ENCODE peak calls at places on chromosome 3, in nine cellular contexts. One of them, this sample, is unnamed.

GRCh38 chr3:52442409-52443267 is 2.3 kb downstream of the SEMA3G start:
- DNase-seq in astrocyte of the cerebellum: no peak
- DNase-seq in tibial artery: peak; percentile 63
- DNase-seq in AG09309: no peak
- DNase-seq in tibial nerve: no peak
- DNase-seq in adrenal gland: no peak
- DNase-seq in coronary artery: no peak
- DNase-seq in kidney: no peak
- DNase-seq in Peyer's patch: no peak
- DNase-seq in this sample: no peak

GRCh38 chr3:48521635-48522034 is 17.7 kb upstream of the SHISA5 start:
- DNase-seq in astrocyte of the cerebellum: no peak
- DNase-seq in tibial artery: no peak
- DNase-seq in AG09309: no peak
- DNase-seq in tibial nerve: no peak
- DNase-seq in adrenal gland: no peak
- DNase-seq in coronary artery: no peak
- DNase-seq in kidney: no peak
- DNase-seq in Peyer's patch: no peak
- DNase-seq in this sample: no peak

GRCh38 chr3:109131276-109131675 is 5.2 kb upstream of the C3orf85 start:
- DNase-seq in astrocyte of the cerebellum: no peak
- DNase-seq in tibial artery: no peak
- DNase-seq in AG09309: no peak
- DNase-seq in tibial nerve: no peak
- DNase-seq in adrenal gland: peak; percentile 7
- DNase-seq in coronary artery: no peak
- DNase-seq in kidney: no peak
- DNase-seq in Peyer's patch: no peak
- DNase-seq in this sample: no peak

GRCh38 chr3:105960381-105960780 is 91.6 kb upstream of the CBLB start:
- DNase-seq in astrocyte of the cerebellum: no peak
- DNase-seq in tibial artery: no peak
- DNase-seq in AG09309: no peak
- DNase-seq in tibial nerve: no peak
- DNase-seq in adrenal gland: no peak
- DNase-seq in coronary artery: no peak
- DNase-seq in kidney: no peak
- DNase-seq in Peyer's patch: no peak
- DNase-seq in this sample: no peak

GRCh38 chr3:122019493-122019892 is 2.6 kb downstream of the ILDR1 start:
- DNase-seq in astrocyte of the cerebellum: no peak
- DNase-seq in tibial artery: no peak
- DNase-seq in AG09309: no peak
- DNase-seq in tibial nerve: no peak
- DNase-seq in adrenal gland: no peak
- DNase-seq in coronary artery: no peak
- DNase-seq in kidney: no peak
- DNase-seq in Peyer's patch: no peak
- DNase-seq in this sample: no peak

GRCh38 chr3:153704115-153704514 is 417.1 kb upstream of the ARHGEF26 start:
- DNase-seq in astrocyte of the cerebellum: no peak
- DNase-seq in tibial artery: no peak
- DNase-seq in AG09309: no peak
- DNase-seq in tibial nerve: no peak
- DNase-seq in adrenal gland: no peak
- DNase-seq in coronary artery: no peak
- DNase-seq in kidney: no peak
- DNase-seq in Peyer's patch: no peak
- DNase-seq in this sample: no peak

GRCh38 chr3:101926594-101927105 is 77.3 kb downstream of the NFKBIZ start:
- DNase-seq in astrocyte of the cerebellum: no peak
- DNase-seq in tibial artery: no peak
- DNase-seq in AG09309: no peak
- DNase-seq in tibial nerve: no peak
- DNase-seq in adrenal gland: no peak
- DNase-seq in coronary artery: no peak
- DNase-seq in kidney: no peak
- DNase-seq in Peyer's patch: no peak
- DNase-seq in this sample: no peak

GRCh38 chr3:126990024-126990700 is 7.2 kb downstream of the PLXNA1 start:
- DNase-seq in astrocyte of the cerebellum: no peak
- DNase-seq in tibial artery: no peak
- DNase-seq in AG09309: no peak
- DNase-seq in tibial nerve: no peak
- DNase-seq in adrenal gland: no peak
- DNase-seq in coronary artery: no peak
- DNase-seq in kidney: no peak
- DNase-seq in Peyer's patch: no peak
- DNase-seq in this sample: no peak

DNA sequence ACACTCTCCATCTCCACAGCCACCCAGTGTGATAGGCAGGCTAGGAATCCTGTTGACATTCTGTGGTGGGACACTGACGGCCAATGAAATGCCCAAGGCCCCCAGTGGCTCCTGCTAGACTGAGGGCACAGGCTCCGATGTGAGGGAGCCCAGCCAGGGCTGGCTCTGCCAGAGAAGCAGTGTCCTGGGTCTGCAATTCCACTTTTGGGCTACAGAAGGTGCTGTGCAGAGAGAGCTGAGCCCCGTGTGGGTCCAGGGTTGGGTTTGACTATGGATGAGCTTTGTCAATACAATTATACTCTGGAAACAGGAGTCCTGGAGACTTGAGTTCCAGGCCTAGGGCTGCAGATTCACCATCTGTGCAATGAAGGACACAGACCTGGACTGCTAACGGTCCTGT is 55.7 kb upstream of the TMEM115 start:
- DNase-seq in astrocyte of the cerebellum: no peak
- DNase-seq in tibial artery: no peak
- DNase-seq in AG09309: no peak
- DNase-seq in tibial nerve: no peak
- DNase-seq in adrenal gland: no peak
- DNase-seq in coronary artery: no peak
- DNase-seq in kidney: no peak
- DNase-seq in Peyer's patch: no peak
- DNase-seq in this sample: no peak
- TF ChIP-seq CTCF in astrocyte of the cerebellum: no peak
- TF ChIP-seq CTCF in tibial artery: no peak
- TF ChIP-seq CTCF in AG09309: no peak
- TF ChIP-seq CTCF in tibial nerve: no peak
- TF ChIP-seq CTCF in adrenal gland: no peak
- TF ChIP-seq CTCF in coronary artery: no peak
- TF ChIP-seq CTCF in kidney: no peak
- TF ChIP-seq CTCF in Peyer's patch: no peak
- TF ChIP-seq CTCF in this sample: peak; percentile 43

DNA sequence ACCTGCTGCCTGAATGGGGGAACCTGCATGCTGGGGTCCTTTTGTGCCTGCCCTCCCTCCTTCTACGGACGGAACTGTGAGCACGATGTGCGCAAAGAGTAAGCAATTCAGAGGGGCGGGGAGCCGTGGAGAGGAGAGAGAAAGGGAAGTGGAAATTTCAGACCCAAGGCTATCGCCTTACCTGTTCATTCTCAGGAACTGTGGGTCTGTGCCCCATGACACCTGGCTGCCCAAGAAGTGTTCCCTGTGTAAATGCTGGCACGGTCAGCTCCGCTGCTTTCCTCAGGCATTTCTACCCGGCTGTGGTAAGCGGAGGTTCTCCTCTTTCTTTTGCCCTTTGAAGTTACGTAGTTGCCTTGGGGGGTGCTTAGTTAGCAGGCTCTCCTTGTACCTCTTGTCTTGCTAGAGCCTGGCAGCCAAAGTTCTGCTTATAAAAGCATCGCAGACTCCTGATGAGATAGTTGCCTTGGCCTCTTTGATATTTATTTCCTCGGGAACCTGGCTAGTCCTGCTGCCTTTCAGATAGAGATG is 13.7 kb upstream of the LRRC2 start:
- DNase-seq in astrocyte of the cerebellum: no peak
- DNase-seq in tibial artery: no peak
- DNase-seq in AG09309: no peak
- DNase-seq in tibial nerve: no peak
- DNase-seq in adrenal gland: no peak
- DNase-seq in coronary artery: no peak
- DNase-seq in kidney: no peak
- DNase-seq in Peyer's patch: no peak
- DNase-seq in this sample: no peak
- H3K4me3 ChIP-seq in astrocyte of the cerebellum: no peak overlapping the region
- H3K4me3 ChIP-seq in tibial artery: no peak overlapping the region
- H3K4me3 ChIP-seq in AG09309: no peak overlapping the region
- H3K4me3 ChIP-seq in tibial nerve: no peak overlapping the region
- H3K4me3 ChIP-seq in adrenal gland: no peak overlapping the region
- H3K4me3 ChIP-seq in coronary artery: no peak overlapping the region
- H3K4me3 ChIP-seq in kidney: no peak overlapping the region
- H3K4me3 ChIP-seq in Peyer's patch: no peak overlapping the region
- H3K4me3 ChIP-seq in this sample: no peak overlapping the region

DNA sequence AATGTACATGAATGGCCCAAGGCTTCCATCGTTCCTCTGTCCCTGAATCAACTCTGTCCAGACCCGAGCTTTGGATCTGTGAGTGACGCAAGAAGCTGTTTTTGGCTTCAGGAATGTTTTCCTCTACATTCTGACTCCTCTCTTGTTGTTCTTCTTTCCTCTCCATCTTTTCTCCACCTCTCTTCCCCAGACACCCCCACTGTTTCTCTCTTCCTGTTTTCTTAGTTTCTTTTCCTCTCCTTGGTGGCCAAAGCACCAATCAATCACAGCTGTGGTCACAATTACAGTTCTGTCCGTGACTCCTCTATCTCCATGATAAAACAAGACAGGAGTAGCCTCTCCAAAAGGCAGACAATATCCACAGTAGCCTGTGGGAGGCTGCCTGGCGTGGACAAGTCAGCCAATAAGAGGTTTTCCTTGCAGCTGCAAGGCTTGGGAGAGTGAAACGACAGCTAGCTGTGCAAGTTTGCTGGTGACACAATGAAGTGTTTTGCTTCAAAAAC is 4.9 kb upstream of the TMEM212 start:
- DNase-seq in astrocyte of the cerebellum: no peak
- DNase-seq in tibial artery: peak; percentile 76
- DNase-seq in AG09309: no peak
- DNase-seq in tibial nerve: peak; percentile 71
- DNase-seq in adrenal gland: peak; percentile 68
- DNase-seq in coronary artery: no peak
- DNase-seq in kidney: peak; percentile 80
- DNase-seq in Peyer's patch: no peak
- DNase-seq in this sample: no peak
- TF ChIP-seq CTCF in astrocyte of the cerebellum: no peak
- TF ChIP-seq CTCF in tibial artery: no peak
- TF ChIP-seq CTCF in AG09309: peak; percentile 25
- TF ChIP-seq CTCF in tibial nerve: no peak
- TF ChIP-seq CTCF in adrenal gland: peak; percentile 39
- TF ChIP-seq CTCF in coronary artery: no peak
- TF ChIP-seq CTCF in kidney: no peak
- TF ChIP-seq CTCF in Peyer's patch: no peak
- TF ChIP-seq CTCF in this sample: no peak

DNA sequence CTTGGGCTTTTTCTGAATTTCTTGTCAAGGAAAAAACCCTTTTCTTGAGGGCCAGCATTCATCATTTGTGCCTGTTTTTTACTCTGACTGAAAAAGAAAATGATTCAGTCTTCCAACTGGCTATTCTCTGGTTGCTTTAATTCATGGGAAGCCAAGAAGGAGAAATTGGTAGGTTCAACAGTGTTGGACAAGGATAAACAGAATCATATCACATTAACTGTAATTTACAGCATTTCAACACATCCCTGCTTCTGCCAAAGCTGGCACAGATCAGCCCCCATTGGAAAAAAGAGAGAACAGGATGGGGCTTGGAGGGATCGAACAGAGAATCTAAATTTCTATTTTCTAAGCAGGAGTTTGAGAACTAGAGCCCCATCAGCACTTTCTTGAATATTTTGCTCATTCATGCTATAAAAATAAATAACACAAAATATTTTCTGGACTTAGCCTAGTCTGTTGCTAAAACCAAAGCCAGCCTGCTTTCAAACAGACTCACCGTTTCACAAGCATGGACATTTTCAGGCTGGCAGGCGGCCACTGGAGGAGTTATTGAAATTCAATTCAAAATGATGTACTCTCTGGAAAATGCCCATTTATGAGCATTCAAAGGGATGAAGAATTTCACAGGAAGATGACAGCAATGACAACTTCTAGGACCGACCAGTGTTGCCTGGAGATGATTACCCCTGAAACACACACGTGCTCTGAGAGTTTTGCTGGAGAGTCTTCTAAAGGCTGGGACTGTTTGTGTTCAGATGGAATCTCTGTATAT is 181.2 kb downstream of the WNT5A start:
- DNase-seq in astrocyte of the cerebellum: peak; percentile 8
- DNase-seq in tibial artery: no peak
- DNase-seq in AG09309: no peak
- DNase-seq in tibial nerve: peak; percentile 50
- DNase-seq in adrenal gland: no peak
- DNase-seq in coronary artery: no peak
- DNase-seq in kidney: no peak
- DNase-seq in Peyer's patch: no peak
- DNase-seq in this sample: no peak
- H3K4me3 ChIP-seq in astrocyte of the cerebellum: no peak overlapping the region
- H3K4me3 ChIP-seq in tibial artery: no peak overlapping the region
- H3K4me3 ChIP-seq in AG09309: no peak overlapping the region
- H3K4me3 ChIP-seq in tibial nerve: no peak overlapping the region
- H3K4me3 ChIP-seq in adrenal gland: no peak overlapping the region
- H3K4me3 ChIP-seq in coronary artery: no peak overlapping the region
- H3K4me3 ChIP-seq in kidney: no peak overlapping the region
- H3K4me3 ChIP-seq in Peyer's patch: no peak overlapping the region
- H3K4me3 ChIP-seq in this sample: no peak overlapping the region

DNA sequence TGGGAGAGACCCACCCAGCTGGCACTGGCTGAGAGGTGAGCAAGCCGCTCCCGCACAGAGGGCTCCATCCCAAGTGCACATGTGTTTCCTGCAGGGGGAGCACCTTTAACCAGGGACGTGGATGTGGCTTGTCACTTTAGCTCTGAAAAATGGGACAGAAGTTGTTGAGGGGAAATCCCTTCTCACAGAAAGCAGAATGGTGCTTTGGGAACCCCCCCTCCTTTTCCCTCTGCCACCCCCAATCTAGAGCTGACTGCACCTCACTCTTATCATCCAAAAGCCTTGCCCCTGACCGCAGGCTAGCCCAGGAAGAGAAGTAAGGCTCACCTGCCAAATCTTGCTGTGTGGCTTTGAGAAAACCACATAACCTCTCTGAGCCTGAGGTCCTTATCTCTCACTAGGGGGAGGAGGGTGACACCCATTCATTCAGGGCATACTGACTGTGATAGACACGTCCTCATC is 77.9 kb downstream of the RPN1 start:
- DNase-seq in astrocyte of the cerebellum: no peak
- DNase-seq in tibial artery: no peak
- DNase-seq in AG09309: no peak
- DNase-seq in tibial nerve: no peak
- DNase-seq in adrenal gland: no peak
- DNase-seq in coronary artery: no peak
- DNase-seq in kidney: no peak
- DNase-seq in Peyer's patch: no peak
- DNase-seq in this sample: no peak
- TF ChIP-seq CTCF in astrocyte of the cerebellum: peak; percentile 33
- TF ChIP-seq CTCF in tibial artery: no peak
- TF ChIP-seq CTCF in AG09309: peak; percentile 30
- TF ChIP-seq CTCF in tibial nerve: no peak
- TF ChIP-seq CTCF in adrenal gland: no peak
- TF ChIP-seq CTCF in coronary artery: no peak
- TF ChIP-seq CTCF in kidney: peak; percentile 5
- TF ChIP-seq CTCF in Peyer's patch: peak; percentile 17
- TF ChIP-seq CTCF in this sample: peak; percentile 63